ENCODE peak calls at places on chromosomes 6 and 20, in six cellular contexts. One of them, this sample, is unnamed.

GRCh38 chr6:166046232-166046631 is 121.4 kb downstream of the TBXT start:
- DNase-seq in neuronal stem cell: no peak
- DNase-seq in mesenchymal stem cell: peak
- DNase-seq in H9: no peak
- DNase-seq in trophoblast cell: peak
- DNase-seq in H1: no peak
- DNase-seq in this sample: peak

GRCh38 chr6:100948381-100949133 is 67.4 kb upstream of the ASCC3 start:
- DNase-seq in neuronal stem cell: no peak
- DNase-seq in mesenchymal stem cell: peak
- DNase-seq in H9: no peak
- DNase-seq in trophoblast cell: peak
- DNase-seq in H1: no peak
- DNase-seq in this sample: peak

GRCh38 chr20:50129662-50130345 is 16.9 kb upstream of the UBE2V1 start:
- DNase-seq in neuronal stem cell: no peak
- DNase-seq in mesenchymal stem cell: no peak
- DNase-seq in H9: peak
- DNase-seq in trophoblast cell: no peak
- DNase-seq in H1: no peak
- DNase-seq in this sample: peak

GRCh38 chr6:165723326-165723725 is 60.3 kb upstream of the PDE10A start:
- DNase-seq in neuronal stem cell: no peak
- DNase-seq in mesenchymal stem cell: no peak
- DNase-seq in H9: no peak
- DNase-seq in trophoblast cell: no peak
- DNase-seq in H1: no peak
- DNase-seq in this sample: no peak

GRCh38 chr20:37991506-37992302 is 41.6 kb downstream of the TTI1 start:
- DNase-seq in neuronal stem cell: no peak
- DNase-seq in mesenchymal stem cell: no peak
- DNase-seq in H9: no peak
- DNase-seq in trophoblast cell: no peak
- DNase-seq in H1: no peak
- DNase-seq in this sample: no peak

GRCh38 chr6:106527979-106528378 is 101.3 kb downstream of the RTN4IP1 start:
- DNase-seq in neuronal stem cell: no peak
- DNase-seq in mesenchymal stem cell: peak
- DNase-seq in H9: no peak
- DNase-seq in trophoblast cell: no peak
- DNase-seq in H1: no peak
- DNase-seq in this sample: peak

GRCh38 chr6:1634081-1634480 is 24.4 kb downstream of the FOXC1 start:
- DNase-seq in neuronal stem cell: no peak
- DNase-seq in mesenchymal stem cell: no peak
- DNase-seq in H9: no peak
- DNase-seq in trophoblast cell: no peak
- DNase-seq in H1: no peak
- DNase-seq in this sample: no peak

GRCh38 chr20:46458891-46459750 is 52.7 kb upstream of the ELMO2 start:
- DNase-seq in neuronal stem cell: peak
- DNase-seq in mesenchymal stem cell: no peak
- DNase-seq in H9: peak
- DNase-seq in trophoblast cell: peak
- DNase-seq in H1: peak
- DNase-seq in this sample: no peak

GRCh38 chr6:151690303-151690702 is 117.2 kb upstream of the ESR1 start:
- DNase-seq in neuronal stem cell: no peak
- DNase-seq in mesenchymal stem cell: no peak
- DNase-seq in H9: no peak
- DNase-seq in trophoblast cell: no peak
- DNase-seq in H1: no peak
- DNase-seq in this sample: no peak

GRCh38 chr6:28922841-28923317 is 906 bp downstream of the TRIM27 start:
- DNase-seq in neuronal stem cell: no peak
- DNase-seq in mesenchymal stem cell: peak
- DNase-seq in H9: no peak
- DNase-seq in trophoblast cell: peak
- DNase-seq in H1: peak
- DNase-seq in this sample: peak

GRCh38 chr6:26575494-26575939 is 21.2 kb upstream of the ABT1 start:
- DNase-seq in neuronal stem cell: no peak
- DNase-seq in mesenchymal stem cell: no peak
- DNase-seq in H9: peak
- DNase-seq in trophoblast cell: no peak
- DNase-seq in H1: no peak
- DNase-seq in this sample: peak

GRCh38 chr6:37696841-37697735 is 595 bp downstream of the MDGA1 start:
- DNase-seq in neuronal stem cell: no peak
- DNase-seq in mesenchymal stem cell: peak
- DNase-seq in H9: no peak
- DNase-seq in trophoblast cell: peak
- DNase-seq in H1: peak
- DNase-seq in this sample: no peak

GRCh38 chr6:89954721-89955148 is 60.5 kb downstream of the GJA10 start:
- DNase-seq in neuronal stem cell: no peak
- DNase-seq in mesenchymal stem cell: peak
- DNase-seq in H9: no peak
- DNase-seq in trophoblast cell: peak
- DNase-seq in H1: no peak
- DNase-seq in this sample: peak

GRCh38 chr20:50400705-50401045 is 109.5 kb upstream of the PTPN1 start:
- DNase-seq in neuronal stem cell: no peak
- DNase-seq in mesenchymal stem cell: no peak
- DNase-seq in H9: no peak
- DNase-seq in trophoblast cell: no peak
- DNase-seq in H1: no peak
- DNase-seq in this sample: no peak

GRCh38 chr6:134358320-134358719 is 40.4 kb upstream of the SGK1 start:
- DNase-seq in neuronal stem cell: no peak
- DNase-seq in mesenchymal stem cell: peak
- DNase-seq in H9: no peak
- DNase-seq in trophoblast cell: peak
- DNase-seq in H1: no peak
- DNase-seq in this sample: peak

GRCh38 chr6:117188627-117189201 is 76.6 kb upstream of the VGLL2 start:
- DNase-seq in neuronal stem cell: no peak
- DNase-seq in mesenchymal stem cell: peak
- DNase-seq in H9: no peak
- DNase-seq in trophoblast cell: no peak
- DNase-seq in H1: no peak
- DNase-seq in this sample: no peak

GRCh38 chr6:154276810-154277577 is 79.6 kb downstream of the IPCEF1 start:
- DNase-seq in neuronal stem cell: no peak
- DNase-seq in mesenchymal stem cell: peak
- DNase-seq in H9: no peak
- DNase-seq in trophoblast cell: peak
- DNase-seq in H1: no peak
- DNase-seq in this sample: peak

GRCh38 chr6:148446681-148447080 is 104.0 kb downstream of the SASH1 start:
- DNase-seq in neuronal stem cell: no peak
- DNase-seq in mesenchymal stem cell: peak
- DNase-seq in H9: no peak
- DNase-seq in trophoblast cell: peak
- DNase-seq in H1: no peak
- DNase-seq in this sample: no peak

GRCh38 chr6:27605401-27606342 is 132.8 kb upstream of the ZNF184 start:
- DNase-seq in neuronal stem cell: peak
- DNase-seq in mesenchymal stem cell: peak
- DNase-seq in H9: peak
- DNase-seq in trophoblast cell: peak
- DNase-seq in H1: peak
- DNase-seq in this sample: peak

GRCh38 chr20:40545478-40545877 is 143.6 kb downstream of the MAFB start:
- DNase-seq in neuronal stem cell: no peak
- DNase-seq in mesenchymal stem cell: no peak
- DNase-seq in H9: no peak
- DNase-seq in trophoblast cell: no peak
- DNase-seq in H1: no peak
- DNase-seq in this sample: no peak

GRCh38 chr6:138088307-138088744 is 18.9 kb downstream of the PERP start:
- DNase-seq in neuronal stem cell: no peak
- DNase-seq in mesenchymal stem cell: peak
- DNase-seq in H9: no peak
- DNase-seq in trophoblast cell: peak
- DNase-seq in H1: no peak
- DNase-seq in this sample: peak

GRCh38 chr6:121748376-121748775 is 312.9 kb downstream of the GJA1 start:
- DNase-seq in neuronal stem cell: no peak
- DNase-seq in mesenchymal stem cell: peak
- DNase-seq in H9: no peak
- DNase-seq in trophoblast cell: no peak
- DNase-seq in H1: no peak
- DNase-seq in this sample: peak

GRCh38 chr6:20978176-20978614 is 443.9 kb downstream of the CDKAL1 start:
- DNase-seq in neuronal stem cell: no peak
- DNase-seq in mesenchymal stem cell: no peak
- DNase-seq in H9: no peak
- DNase-seq in trophoblast cell: no peak
- DNase-seq in H1: no peak
- DNase-seq in this sample: peak

GRCh38 chr6:115091461-115091860 is 748.6 kb upstream of the HS3ST5 start:
- DNase-seq in neuronal stem cell: no peak
- DNase-seq in mesenchymal stem cell: peak
- DNase-seq in H9: no peak
- DNase-seq in trophoblast cell: peak
- DNase-seq in H1: no peak
- DNase-seq in this sample: no peak

GRCh38 chr6:34543421-34543820 is 12.7 kb downstream of the SPDEF start:
- DNase-seq in neuronal stem cell: no peak
- DNase-seq in mesenchymal stem cell: peak
- DNase-seq in H9: no peak
- DNase-seq in trophoblast cell: no peak
- DNase-seq in H1: no peak
- DNase-seq in this sample: peak

GRCh38 chr6:130188207-130188899 is 34.4 kb downstream of the SAMD3 start:
- DNase-seq in neuronal stem cell: no peak
- DNase-seq in mesenchymal stem cell: no peak
- DNase-seq in H9: no peak
- DNase-seq in trophoblast cell: no peak
- DNase-seq in H1: no peak
- DNase-seq in this sample: no peak

GRCh38 chr6:130187335-130188206 is 35.2 kb downstream of the SAMD3 start:
- DNase-seq in neuronal stem cell: no peak
- DNase-seq in mesenchymal stem cell: no peak
- DNase-seq in H9: no peak
- DNase-seq in trophoblast cell: no peak
- DNase-seq in H1: no peak
- DNase-seq in this sample: no peak

GRCh38 chr6:130182466-130182865 is 40.3 kb downstream of the SAMD3 start:
- DNase-seq in neuronal stem cell: no peak
- DNase-seq in mesenchymal stem cell: no peak
- DNase-seq in H9: no peak
- DNase-seq in trophoblast cell: no peak
- DNase-seq in H1: no peak
- DNase-seq in this sample: no peak

GRCh38 chr6:130185658-130186057 is 37.1 kb downstream of the SAMD3 start:
- DNase-seq in neuronal stem cell: no peak
- DNase-seq in mesenchymal stem cell: no peak
- DNase-seq in H9: no peak
- DNase-seq in trophoblast cell: no peak
- DNase-seq in H1: no peak
- DNase-seq in this sample: no peak

GRCh38 chr6:130183271-130184222 is 39.2 kb downstream of the SAMD3 start:
- DNase-seq in neuronal stem cell: no peak
- DNase-seq in mesenchymal stem cell: no peak
- DNase-seq in H9: no peak
- DNase-seq in trophoblast cell: no peak
- DNase-seq in H1: no peak
- DNase-seq in this sample: no peak
- H3K23ac ChIP-seq in neuronal stem cell: no peak
- H3K23ac ChIP-seq in mesenchymal stem cell: no peak
- H3K23ac ChIP-seq in H9: no peak
- H3K23ac ChIP-seq in trophoblast cell: no peak
- H3K23ac ChIP-seq in H1: no peak
- H3K23ac ChIP-seq in this sample: no peak

GRCh38 chr6:14545496-14545895 is 427.9 kb downstream of the CD83 start:
- DNase-seq in neuronal stem cell: no peak
- DNase-seq in mesenchymal stem cell: no peak
- DNase-seq in H9: no peak
- DNase-seq in trophoblast cell: no peak
- DNase-seq in H1: no peak
- DNase-seq in this sample: no peak
- H2AFZ ChIP-seq in neuronal stem cell: no peak
- H2AFZ ChIP-seq in mesenchymal stem cell: no peak
- H2AFZ ChIP-seq in H9: no peak
- H2AFZ ChIP-seq in trophoblast cell: no peak
- H2AFZ ChIP-seq in H1: no peak
- H2AFZ ChIP-seq in this sample: no peak

GRCh38 chr6:139534472-139535115 is 160.1 kb upstream of the CITED2 start:
- DNase-seq in neuronal stem cell: no peak
- DNase-seq in mesenchymal stem cell: peak
- DNase-seq in H9: no peak
- DNase-seq in trophoblast cell: no peak
- DNase-seq in H1: no peak
- DNase-seq in this sample: no peak
- H3K23ac ChIP-seq in neuronal stem cell: no peak
- H3K23ac ChIP-seq in mesenchymal stem cell: no peak
- H3K23ac ChIP-seq in H9: no peak
- H3K23ac ChIP-seq in trophoblast cell: no peak
- H3K23ac ChIP-seq in H1: no peak
- H3K23ac ChIP-seq in this sample: peak

GRCh38 chr6:44674226-44675155 is 287.0 kb downstream of the CDC5L start:
- DNase-seq in neuronal stem cell: no peak
- DNase-seq in mesenchymal stem cell: no peak
- DNase-seq in H9: peak
- DNase-seq in trophoblast cell: peak
- DNase-seq in H1: no peak
- DNase-seq in this sample: no peak

GRCh38 chr6:44675449-44675848 is 287.9 kb downstream of the CDC5L start:
- DNase-seq in neuronal stem cell: no peak
- DNase-seq in mesenchymal stem cell: no peak
- DNase-seq in H9: no peak
- DNase-seq in trophoblast cell: no peak
- DNase-seq in H1: no peak
- DNase-seq in this sample: no peak

GRCh38 chr6:44671333-44671732 is 283.8 kb downstream of the CDC5L start:
- DNase-seq in neuronal stem cell: no peak
- DNase-seq in mesenchymal stem cell: no peak
- DNase-seq in H9: no peak
- DNase-seq in trophoblast cell: no peak
- DNase-seq in H1: no peak
- DNase-seq in this sample: no peak

GRCh38 chr6:44672086-44672485 is 284.6 kb downstream of the CDC5L start:
- DNase-seq in neuronal stem cell: no peak
- DNase-seq in mesenchymal stem cell: no peak
- DNase-seq in H9: no peak
- DNase-seq in trophoblast cell: no peak
- DNase-seq in H1: no peak
- DNase-seq in this sample: no peak

DNA sequence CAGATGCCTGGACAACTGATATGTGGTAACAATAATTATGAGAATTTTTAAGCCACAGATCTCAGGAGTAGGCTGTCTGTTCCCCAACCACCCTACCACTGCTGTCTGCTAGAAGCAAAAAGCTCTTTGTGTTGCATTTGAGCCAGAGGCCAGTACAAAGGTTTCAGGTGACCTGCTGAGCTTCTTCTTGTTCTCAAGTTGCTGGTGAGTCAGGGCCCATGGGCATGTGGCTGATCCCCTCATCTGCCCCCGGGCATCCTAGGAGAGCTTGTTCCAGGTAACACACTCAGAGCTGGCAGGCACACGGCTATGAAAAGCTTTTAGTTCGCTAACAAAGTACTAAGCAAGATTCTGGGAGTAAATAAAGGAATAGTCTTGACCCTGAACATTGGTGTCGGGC is 285.3 kb downstream of the CDC5L start:
- DNase-seq in neuronal stem cell: no peak
- DNase-seq in mesenchymal stem cell: no peak
- DNase-seq in H9: peak
- DNase-seq in trophoblast cell: peak
- DNase-seq in H1: no peak
- DNase-seq in this sample: no peak
- H2AFZ ChIP-seq in neuronal stem cell: no peak
- H2AFZ ChIP-seq in mesenchymal stem cell: no peak
- H2AFZ ChIP-seq in H9: no peak
- H2AFZ ChIP-seq in trophoblast cell: no peak
- H2AFZ ChIP-seq in H1: no peak
- H2AFZ ChIP-seq in this sample: no peak

This sample was measured in IMR-90.